ENCODE peak calls at places on chromosome 4, in seven cellular contexts. B is substantia nigra; S is CD8-positive, alpha-beta memory T cell; V is NAMALWA; U is AG09309; M is activated naive CD8-positive, alpha-beta T cell treated with anti-CD3 and anti-CD28 coated beads, Interleukin-2, amount 10 ng/mL, durations not matched to agents 7 days and 5 days; D is trophoblast cell. P is an unnamed sample.

GRCh38 chr4:17766826-17767458 is 14.5 kb downstream of the FAM184B start:
- DNase-seq in D (no peak), V (no peak), B (no peak), S (no peak), M (no peak), U (no peak), P (no peak)

GRCh38 chr4:37430718-37431416 is 186.3 kb downstream of the NWD2 start:
- DNase-seq in U (no peak), B (no peak), D (no peak), M (no peak), V (no peak), S (no peak), P (no peak)

GRCh38 chr4:185335579-185335978 is 60.1 kb downstream of the LRP2BP start:
- DNase-seq in U (no peak), V (no peak), D (no peak), M (no peak), S (no peak), B (no peak), P (no peak)

GRCh38 chr4:41541697-41542096 is 3.7 kb downstream of the LIMCH1 start:
- DNase-seq in B (no peak), U (no peak), V (no peak), D (peak; percentile 46), M (no peak), S (no peak), P (no peak)

GRCh38 chr4:188372051-188372450 is 232.8 kb downstream of the TRIML1 start:
- DNase-seq in D (no peak), V (no peak), B (no peak), U (peak; percentile 60), M (no peak), S (no peak), P (no peak)

GRCh38 chr4:6535329-6535692 is 39.7 kb upstream of the MAN2B2 start:
- DNase-seq in B (no peak), D (no peak), M (no peak), S (no peak), V (no peak), U (no peak), P (no peak)

GRCh38 chr4:87011340-87012034 is 76.7 kb downstream of the AFF1 start:
- DNase-seq in M (no peak), D (peak; percentile 85), S (no peak), B (no peak), V (no peak), U (peak; percentile 61), P (peak; percentile 50)

GRCh38 chr4:110088670-110089069 is 109.7 kb downstream of the ELOVL6 start:
- DNase-seq in M (no peak), B (no peak), V (peak; percentile 25), S (no peak), D (no peak), U (peak; percentile 31), P (no peak)

GRCh38 chr4:20248155-20248558 is 3.5 kb upstream of the SLIT2 start:
- DNase-seq in U (peak; percentile 81), D (peak; percentile 46), B (no peak), V (peak; percentile 54), M (no peak), S (no peak), P (no peak)

GRCh38 chr4:18138076-18138665 is 116.6 kb upstream of the LCORL start:
- DNase-seq in D (no peak), M (no peak), S (no peak), U (no peak), V (no peak), B (no peak), P (no peak)

GRCh38 chr4:73257995-73258667 is 467 bp downstream of the ANKRD17 start:
- DNase-seq in D (peak; percentile 37), B (no peak), S (no peak), M (no peak), V (peak; percentile 66), U (no peak), P (no peak)

GRCh38 chr4:38803833-38804653 is 548 bp downstream of the TLR1 start:
- DNase-seq in D (no peak), M (no peak), B (no peak), U (no peak), V (no peak), S (no peak), P (no peak)

GRCh38 chr4:10831727-10832408 is 147.3 kb upstream of the CLNK start:
- DNase-seq in D (no peak), V (no peak), S (no peak), B (no peak), M (no peak), U (no peak), P (peak; percentile 35)

GRCh38 chr4:86644892-86645291 is 50.8 kb downstream of the PTPN13 start:
- DNase-seq in D (no peak), V (no peak), B (no peak), U (no peak), M (no peak), S (no peak), P (no peak)

GRCh38 chr4:100929135-100929534 is 411.3 kb upstream of the EMCN start:
- DNase-seq in U (no peak), B (no peak), S (no peak), M (no peak), D (no peak), V (no peak), P (no peak)

GRCh38 chr4:94304365-94304971 is 38.2 kb downstream of the HPGDS start:
- DNase-seq in B (no peak), U (no peak), V (peak; percentile 60), S (no peak), D (peak; percentile 66), M (no peak), P (peak; percentile 17)

GRCh38 chr4:73970945-73971344 is 10.9 kb downstream of the PF4 start:
- DNase-seq in D (no peak), B (no peak), V (no peak), U (no peak), M (no peak), S (no peak), P (no peak)

GRCh38 chr4:3408793-3409330 is 32.9 kb upstream of the HGFAC start:
- DNase-seq in D (no peak), S (no peak), M (no peak), U (no peak), B (no peak), V (no peak), P (no peak)

GRCh38 chr4:174517502-174517901 is 4.8 kb downstream of the HPGD start:
- DNase-seq in B (no peak), U (no peak), S (no peak), M (no peak), V (no peak), D (peak; percentile 48), P (no peak)

GRCh38 chr4:88382621-88383020 is 4.0 kb downstream of the HERC6 start:
- DNase-seq in U (no peak), D (no peak), M (peak; percentile 42), V (no peak), S (peak; percentile 4), B (no peak), P (no peak)

GRCh38 chr4:102736636-102737549 is 23.9 kb downstream of the MANBA start:
- DNase-seq in B (no peak), V (no peak), U (no peak), S (no peak), M (no peak), D (no peak), P (no peak)

GRCh38 chr4:114263233-114263632 is 283.8 kb upstream of the ARSJ start:
- DNase-seq in D (no peak), U (peak; percentile 4), B (no peak), V (no peak), M (no peak), S (no peak), P (no peak)

GRCh38 chr4:159446266-159446976 is 343.5 kb downstream of the RAPGEF2 start:
- DNase-seq in B (peak; percentile 14), V (peak; percentile 83), M (peak; percentile 28), D (peak; percentile 75), S (no peak), U (peak; percentile 38), P (peak; percentile 44)

GRCh38 chr4:118997601-118998000 is 108.9 kb downstream of the SYNPO2 start:
- DNase-seq in V (no peak), U (no peak), S (no peak), B (no peak), D (no peak), M (no peak), P (no peak)

GRCh38 chr4:71860643-71861042 is 76.8 kb upstream of the GC start:
- DNase-seq in U (no peak), M (no peak), D (no peak), S (no peak), B (no peak), V (peak; percentile 9), P (no peak)

GRCh38 chr4:102843938-102844337 is 16.6 kb upstream of the UBE2D3 start:
- DNase-seq in D (no peak), B (no peak), V (no peak), U (no peak), S (no peak), M (no peak), P (no peak)

GRCh38 chr4:48499551-48500066 is 9.6 kb downstream of the ZAR1 start:
- DNase-seq in M (no peak), U (no peak), V (no peak), D (no peak), S (no peak), B (no peak), P (no peak)

GRCh38 chr4:174505892-174506291 is 16.4 kb downstream of the HPGD start:
- DNase-seq in S (no peak), B (no peak), M (no peak), U (no peak), V (no peak), D (no peak), P (no peak)

GRCh38 chr4:24404281-24404680 is 180.1 kb downstream of the DHX15 start:
- DNase-seq in B (no peak), V (no peak), D (no peak), U (no peak), M (no peak), S (no peak), P (no peak)